ENCODE peak calls at places on chromosomes 5 and 9, in eight cellular contexts. M, F, R, S, A, T, U and E are unnamed samples.

GRCh38 chr9:102244916-102245315 is 506.5 kb upstream of the GRIN3A start:
- DNase-seq in T (no peak), R (no peak), F (no peak), U (no peak), M (no peak), A (no peak), S (no peak), E (no peak)

GRCh38 chr5:57937025-57937424 is 454.4 kb upstream of the ACTBL2 start:
- DNase-seq in R (no peak), U (peak; percentile 61), A (no peak), S (peak; percentile 18), F (no peak), T (no peak), M (no peak), E (no peak)

GRCh38 chr5:68319316-68320093 is 103.9 kb downstream of the PIK3R1 start:
- DNase-seq in F (no peak), A (no peak), T (no peak), S (peak; percentile 74), M (no peak), R (no peak), U (peak; percentile 74), E (no peak)

GRCh38 chr5:68396722-68397121 is 181.2 kb downstream of the PIK3R1 start:
- DNase-seq in S (no peak), R (no peak), M (no peak), T (no peak), A (no peak), F (peak; percentile 67), U (no peak), E (no peak)

GRCh38 chr5:1174122-1174936 is 27.1 kb upstream of the SLC6A19 start:
- DNase-seq in R (peak; percentile 61), S (peak; percentile 66), F (peak; percentile 70), U (peak; percentile 74), A (peak; percentile 86), M (peak; percentile 68), T (peak; percentile 29), E (peak; percentile 48)

GRCh38 chr5:40464461-40464860 is 215.3 kb upstream of the PTGER4 start:
- DNase-seq in M (no peak), T (no peak), F (no peak), S (no peak), U (peak; percentile 15), A (peak; percentile 41), R (no peak), E (no peak)

GRCh38 chr5:138054863-138055558 is 22.1 kb upstream of the FAM13B start:
- DNase-seq in A (no peak), S (peak; percentile 14), U (no peak), T (no peak), R (no peak), F (no peak), M (no peak), E (peak; percentile 49)

GRCh38 chr5:145775893-145776444 is 59.2 kb downstream of the PRELID2 start:
- DNase-seq in S (peak; percentile 97), T (no peak), M (no peak), F (no peak), R (no peak), A (peak; percentile 89), U (peak; percentile 91), E (no peak)

GRCh38 chr9:78515108-78515507 is 218.2 kb downstream of the PSAT1 start:
- DNase-seq in U (no peak), T (no peak), F (no peak), R (no peak), M (no peak), S (no peak), A (no peak), E (no peak)

GRCh38 chr9:102461441-102461840 is 533.7 kb upstream of the CYLC2 start:
- DNase-seq in S (no peak), R (no peak), F (no peak), U (no peak), A (no peak), T (no peak), M (no peak), E (no peak)

GRCh38 chr5:68041293-68041692 is 174.3 kb upstream of the PIK3R1 start:
- DNase-seq in A (no peak), M (peak; percentile 32), R (no peak), S (no peak), T (no peak), U (no peak), F (peak; percentile 19), E (no peak)

DNA sequence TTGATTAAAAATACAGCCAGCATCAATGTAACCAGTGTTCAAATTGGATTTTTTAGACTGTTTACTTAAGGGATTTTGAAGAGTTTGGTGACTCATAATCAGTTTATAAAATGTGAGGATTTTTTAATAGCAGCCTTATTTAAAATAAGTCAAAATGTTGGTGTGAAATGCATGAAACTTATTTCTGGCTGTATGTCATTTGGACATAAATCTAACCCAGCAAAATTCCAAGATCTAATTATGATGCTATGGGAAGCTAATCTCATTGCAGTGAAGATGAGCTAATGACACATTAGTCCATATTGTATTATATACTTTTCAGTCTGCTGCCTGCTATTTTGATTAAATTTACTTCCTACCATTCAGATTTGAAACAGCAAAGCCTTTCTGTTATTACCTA is 140.3 kb downstream of the AOPEP start:
- DNase-seq in S (no peak), R (no peak), A (no peak), U (peak; percentile 33), M (no peak), T (no peak), F (no peak), E (no peak)
- H3K27ac ChIP-seq in S (peak overlapping the region; percentile 99), R (no peak overlapping the region), A (peak overlapping the region; percentile 67), U (no peak overlapping the region), M (peak overlapping the region; percentile 90), T (peak overlapping the region; percentile 78), F (peak overlapping the region; percentile 89), E (no peak overlapping the region)

GRCh38 chr9:107486674-107487520 is 2.7 kb downstream of the KLF4 start:
- DNase-seq in M (peak; percentile 14), S (no peak), A (no peak), F (peak; percentile 28), U (no peak), T (no peak), R (peak; percentile 29), E (no peak)
- H3K27ac ChIP-seq in M (peak overlapping the region; percentile 98), S (no peak overlapping the region), A (peak overlapping the region; percentile 91), F (peak overlapping the region; percentile 93), U (no peak overlapping the region), T (peak overlapping the region; percentile 94), R (peak overlapping the region; percentile 98), E (no peak overlapping the region)

DNA sequence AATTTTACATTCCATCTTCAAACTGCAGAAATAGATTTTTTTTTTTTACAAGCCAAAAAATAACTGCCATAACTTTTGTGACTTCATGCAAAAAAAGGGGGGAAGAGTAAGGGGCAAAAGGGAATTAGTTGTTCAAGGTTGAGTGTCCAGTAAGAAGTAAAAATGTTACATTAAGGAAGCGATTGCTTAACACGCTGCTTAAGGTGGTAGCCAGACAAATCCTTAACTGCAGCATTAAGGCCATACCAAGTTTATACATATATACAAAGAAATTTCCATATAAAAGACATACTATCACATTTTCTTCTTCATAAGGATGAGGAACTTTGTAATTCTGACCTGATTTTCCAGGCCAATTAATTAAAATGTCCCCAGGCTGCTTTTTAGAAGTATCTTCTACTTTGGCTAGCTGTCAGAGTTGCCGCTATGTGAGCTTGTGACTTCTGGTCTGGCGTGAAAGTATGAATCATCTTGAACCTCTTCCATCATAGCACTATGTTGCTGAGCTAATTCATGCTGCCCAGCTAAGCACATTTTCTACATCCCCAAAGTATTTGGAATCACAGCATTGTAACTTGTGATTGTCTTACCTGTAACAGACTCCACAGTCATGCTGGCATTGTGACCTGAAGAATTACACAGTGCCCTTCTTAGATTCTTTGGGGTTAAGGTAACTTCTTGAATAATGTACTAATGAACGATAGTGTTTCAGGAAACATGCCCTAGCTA is 40.0 kb downstream of the G3BP1 start:
- DNase-seq in S (peak; percentile 32), M (no peak), R (no peak), U (peak; percentile 53), T (no peak), A (no peak), F (no peak), E (no peak)
- H3K27ac ChIP-seq in S (no peak overlapping the region), M (peak overlapping the region; percentile 66), R (no peak overlapping the region), U (no peak overlapping the region), T (no peak overlapping the region), A (no peak overlapping the region), F (no peak overlapping the region), E (no peak overlapping the region)

DNA sequence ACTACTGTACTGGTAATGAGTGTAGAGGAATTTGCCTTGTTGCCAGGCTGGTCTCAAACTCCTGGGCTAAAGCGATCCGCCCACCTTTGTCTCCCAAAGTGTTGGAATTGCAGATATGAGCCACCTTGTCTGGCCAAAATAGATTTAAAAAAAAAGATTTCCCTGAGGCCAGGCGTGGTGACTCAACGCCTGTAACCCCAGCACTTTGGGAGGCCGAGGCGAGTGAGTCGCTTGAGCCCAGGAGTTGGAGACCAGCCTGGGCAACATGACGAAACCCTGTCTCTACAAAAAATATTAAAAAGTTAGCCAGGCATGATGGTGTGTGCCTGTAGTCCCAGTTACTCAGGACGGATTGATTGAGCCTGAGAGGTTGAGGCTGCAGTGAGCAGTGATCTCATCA is 62.5 kb downstream of the IPO11 start:
- DNase-seq in A (peak; percentile 13), F (no peak), M (no peak), S (peak; percentile 60), T (no peak), U (peak; percentile 79), R (no peak), E (no peak)
- H3K27ac ChIP-seq in A (peak overlapping the region; percentile 61), F (no peak overlapping the region), M (no peak overlapping the region), S (no peak overlapping the region), T (no peak overlapping the region), U (no peak overlapping the region), R (no peak overlapping the region), E (no peak overlapping the region)

DNA sequence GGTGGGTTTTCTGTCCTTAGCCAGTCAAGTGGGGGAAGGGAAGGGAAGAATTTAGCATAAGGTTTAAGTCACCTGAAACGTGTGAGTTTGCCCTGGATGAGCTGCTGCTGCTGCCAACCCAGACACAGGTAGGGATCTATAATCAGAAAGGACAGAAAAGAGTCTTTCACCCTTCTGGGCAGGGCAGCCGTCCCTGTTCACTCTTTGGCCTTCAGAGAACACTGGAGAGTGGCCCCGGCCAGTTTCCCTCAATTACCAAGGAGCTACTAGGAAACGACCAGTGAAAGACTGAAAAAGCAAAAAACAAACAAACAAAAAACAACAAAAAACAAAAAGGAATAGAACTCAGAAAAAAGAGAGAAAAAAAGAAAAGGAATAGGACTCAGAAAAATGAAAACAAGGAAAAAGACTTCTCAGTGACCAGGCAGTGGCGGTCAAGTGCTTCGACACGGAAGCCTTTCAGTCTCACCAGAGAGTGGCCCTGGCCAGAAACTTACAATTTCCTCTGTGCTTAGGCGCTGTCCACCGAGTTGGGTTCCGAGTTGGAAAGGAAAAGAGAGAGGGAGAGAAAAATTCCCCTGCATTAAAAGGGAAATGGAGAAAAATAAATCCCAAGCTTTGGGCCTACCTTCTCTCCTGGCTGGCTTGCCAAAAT is 2.5 kb upstream of the GM2A start:
- DNase-seq in R (no peak), S (no peak), M (no peak), T (no peak), A (no peak), U (no peak), F (no peak), E (no peak)
- H3K27ac ChIP-seq in R (no peak overlapping the region), S (no peak overlapping the region), M (no peak overlapping the region), T (no peak overlapping the region), A (no peak overlapping the region), U (no peak overlapping the region), F (no peak overlapping the region), E (no peak overlapping the region)